ENCODE peak calls at places on chromosomes 13 and 19, in five cellular contexts. E is K562, I is transverse colon, X is HepG2, N is suprapubic skin. P is an unnamed sample.

GRCh38 chr13:19622189-19622588 is 11.3 kb upstream of the MPHOSPH8 start:
- DNase-seq in X (no peak), N (no peak), E (no peak), I (no peak), P (no peak)

GRCh38 chr13:112626761-112627160 is 38.8 kb upstream of the TUBGCP3 start:
- DNase-seq in I (no peak), E (no peak), N (no peak), X (no peak), P (no peak)

GRCh38 chr19:29715695-29716581 is 877 bp upstream of the C19orf12 start:
- DNase-seq in N (peak; percentile 68), E (no peak), X (peak; percentile 38), I (peak; percentile 42), P (no peak)

GRCh38 chr19:39864118-39864517 is 17.9 kb upstream of the FBL start:
- DNase-seq in X (no peak), N (no peak), E (no peak), I (no peak), P (no peak)

GRCh38 chr19:50568321-50569022 is at the start of gene LRRC4B:
- DNase-seq in N (no peak), E (peak; percentile 57), X (no peak), I (no peak), P (no peak)

GRCh38 chr19:17081672-17082630 is 6.4 kb downstream of the MYO9B start:
- DNase-seq in I (no peak), N (no peak), E (no peak), X (no peak), P (no peak)

GRCh38 chr19:16435238-16435911 is 36.4 kb downstream of the EPS15L1 start:
- DNase-seq in E (peak; percentile 24), X (no peak), I (peak; percentile 48), N (no peak), P (no peak)

GRCh38 chr13:39879286-39880035 is 224.0 kb downstream of the COG6 start:
- DNase-seq in X (no peak), N (no peak), E (no peak), I (no peak), P (no peak)

GRCh38 chr19:38193445-38193844 is 30.6 kb downstream of the DPF1 start:
- DNase-seq in E (no peak), N (no peak), I (no peak), X (no peak), P (no peak)
- TF ChIP-seq EP300 in E (no peak), N (no peak), I (no peak), X (no peak), P (no peak)

GRCh38 chr13:52615817-52616216 is 26.4 kb upstream of the HNRNPA1L2 start:
- DNase-seq in E (peak; percentile 12), X (peak; percentile 43), I (no peak), N (no peak), P (no peak)
- TF ChIP-seq POLR2AphosphoS5 in E (no peak), X (no peak), I (no peak), N (no peak), P (no peak)

GRCh38 chr19:5026706-5027273 is 57.9 kb downstream of the KDM4B start:
- DNase-seq in X (no peak), I (no peak), N (no peak), E (no peak), P (no peak)
- TF ChIP-seq CTCF in X (no peak), I (no peak), N (no peak), E (no peak), P (no peak)

DNA sequence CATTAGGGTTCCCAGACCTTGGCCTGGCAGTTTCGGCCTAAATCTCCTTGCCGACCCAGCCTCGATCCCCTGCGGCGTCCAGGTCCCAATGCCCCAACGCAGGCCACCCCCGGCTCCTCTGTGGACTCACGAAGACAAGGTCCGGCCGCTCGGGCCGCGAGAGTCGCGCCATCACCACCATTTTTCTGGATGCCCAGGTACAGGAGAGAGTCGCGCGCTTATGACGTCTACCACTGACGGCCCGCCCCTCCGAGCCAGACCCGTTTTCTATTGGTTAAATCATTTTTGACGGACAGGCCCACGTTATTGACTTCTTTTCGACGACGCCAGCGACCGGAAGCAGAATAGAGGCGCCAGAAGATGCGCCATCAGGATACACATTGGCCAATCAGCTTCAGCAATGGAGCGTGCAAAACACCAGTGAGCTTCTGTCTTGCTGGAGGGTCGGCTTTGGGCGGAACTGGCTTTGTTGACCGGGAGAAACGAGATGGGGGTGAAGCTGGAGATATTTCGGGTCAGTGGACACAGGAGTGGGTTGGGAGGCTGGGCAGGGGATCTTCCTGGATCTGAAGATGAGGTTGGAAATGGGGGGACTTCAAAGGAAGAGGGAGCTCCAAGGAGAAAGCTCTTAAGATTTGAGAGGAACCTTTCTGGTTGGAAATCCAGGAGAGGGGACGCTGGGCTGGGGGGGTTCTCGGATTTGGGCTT is at the start of the genes PET100 and XAB2:
- DNase-seq in E (peak; percentile 100), I (peak; percentile 97), N (peak; percentile 98), X (peak; percentile 98), P (peak; percentile 97)
- TF ChIP-seq EP300 in E (no peak), I (no peak), N (no peak), X (no peak), P (no peak)

DNA sequence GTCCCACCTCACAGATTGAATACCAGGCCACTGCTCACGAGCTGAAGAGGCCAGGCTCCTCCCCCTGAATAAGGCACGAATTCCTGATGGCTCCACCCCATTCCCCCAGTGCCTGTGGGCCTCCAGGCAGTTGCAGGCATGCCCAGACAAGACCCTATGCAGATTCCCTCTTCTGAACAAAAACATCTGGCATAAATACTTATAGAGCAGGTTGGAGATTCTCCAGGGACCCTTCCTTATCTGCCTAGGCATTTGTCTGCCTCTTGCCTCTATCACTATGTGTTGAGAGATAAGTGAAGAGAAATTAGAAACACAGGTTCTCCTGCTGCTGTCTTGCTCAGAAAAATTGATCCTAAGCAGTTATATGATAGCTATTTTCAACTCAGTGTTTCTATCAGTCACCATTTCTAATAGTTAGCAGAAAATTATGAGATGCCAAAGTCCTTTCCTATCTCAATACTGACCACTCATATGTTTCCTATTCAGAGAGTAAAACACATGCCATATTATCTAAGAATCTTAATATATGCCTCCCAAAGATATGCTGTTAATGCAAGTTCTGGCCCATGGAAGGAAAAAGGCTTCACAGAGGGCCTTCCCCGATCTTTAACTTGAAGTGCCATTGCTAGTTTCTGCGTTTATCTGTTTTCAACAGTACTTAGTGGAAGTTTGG is 364.0 kb downstream of the KCTD12 start:
- DNase-seq in E (no peak), N (no peak), I (no peak), X (no peak), P (no peak)
- TF ChIP-seq POLR2AphosphoS5 in E (no peak), N (no peak), I (no peak), X (no peak), P (no peak)

GRCh38 chr13:23628250-23628649 is 58.0 kb downstream of the TNFRSF19 start:
- DNase-seq in N (no peak), X (no peak), I (no peak), E (no peak), P (no peak)
- TF ChIP-seq CTCF in N (no peak), X (no peak), I (no peak), E (no peak), P (no peak)

GRCh38 chr19:46478356-46478986 is 7.1 kb upstream of the PNMA8A start:
- DNase-seq in E (peak; percentile 50), I (no peak), X (no peak), N (no peak), P (no peak)
- TF ChIP-seq EP300 in E (no peak), I (no peak), X (no peak), N (no peak), P (no peak)

GRCh38 chr13:105969761-105970160 is 565.7 kb downstream of the EFNB2 start:
- DNase-seq in N (no peak), I (no peak), E (no peak), X (no peak), P (no peak)
- TF ChIP-seq POLR2AphosphoS5 in N (no peak), I (no peak), E (no peak), X (no peak), P (no peak)

GRCh38 chr19:36528194-36528920 is at the start of gene ZNF260:
- DNase-seq in E (peak; percentile 91), I (peak; percentile 97), X (peak; percentile 95), N (peak; percentile 98), P (peak; percentile 97)
- TF ChIP-seq CTCF in E (no peak), I (no peak), X (peak; percentile 3), N (no peak), P (no peak)

GRCh38 chr19:763869-764268 is 13.0 kb downstream of the MISP start:
- DNase-seq in E (no peak), I (no peak), N (no peak), X (no peak), P (no peak)
- TF ChIP-seq EP300 in E (no peak), I (no peak), N (no peak), X (no peak), P (no peak)